ENCODE peak calls at places on chromosomes 1 and 21, in six cellular contexts. B is GM23338, C is EH, V is right cardiac atrium, M is T-cell, N is Right ventricle myocardium superior. F is an unnamed sample.

GRCh38 chr1:94872771-94873495 is 52.8 kb downstream of the SLC44A3 start:
- DNase-seq in B (no peak), C (peak; percentile 34), V (no peak), M (no peak), N (no peak), F (no peak)

GRCh38 chr1:101346419-101346818 is 109.6 kb downstream of the S1PR1 start:
- DNase-seq in C (no peak), M (no peak), N (no peak), V (no peak), B (no peak), F (no peak)

GRCh38 chr1:97114842-97115241 is 393.3 kb downstream of the PTBP2 start:
- DNase-seq in B (no peak), M (no peak), C (no peak), N (no peak), V (no peak), F (no peak)

GRCh38 chr1:29459551-29459945 is 223.2 kb downstream of the PTPRU start:
- DNase-seq in M (no peak), V (no peak), N (no peak), C (no peak), B (no peak), F (no peak)

GRCh38 chr1:227753999-227754764 is 18.9 kb downstream of the SNAP47 start:
- DNase-seq in M (no peak), N (peak; percentile 79), B (no peak), V (peak; percentile 86), C (peak; percentile 66), F (peak; percentile 71)

GRCh38 chr1:246773213-246773641 is 49.0 kb downstream of the SCCPDH start:
- DNase-seq in N (no peak), M (no peak), V (no peak), C (no peak), B (no peak), F (no peak)

GRCh38 chr1:89660086-89660946 is 27.4 kb downstream of the LRRC8C start:
- DNase-seq in N (no peak), M (no peak), V (no peak), B (no peak), C (peak; percentile 27), F (no peak)

GRCh38 chr1:155962599-155963211 is 15.6 kb downstream of the ARHGEF2 start:
- DNase-seq in C (peak; percentile 59), M (no peak), V (peak; percentile 90), N (peak; percentile 76), B (no peak), F (no peak)

GRCh38 chr21:17466166-17466565 is 46.7 kb upstream of the CXADR start:
- DNase-seq in N (no peak), V (no peak), B (no peak), C (peak; percentile 56), M (no peak), F (no peak)

GRCh38 chr1:13816016-13816760 is 116.2 kb downstream of the PRDM2 start:
- DNase-seq in M (no peak), C (no peak), V (no peak), B (no peak), N (no peak), F (no peak)

GRCh38 chr1:43558346-43558841 is 27.7 kb downstream of the PTPRF start:
- DNase-seq in B (peak; percentile 78), M (no peak), V (peak; percentile 67), C (peak; percentile 82), N (no peak), F (no peak)

GRCh38 chr1:205183676-205184335 is 27.7 kb downstream of the DSTYK start:
- DNase-seq in M (no peak), B (no peak), N (no peak), C (peak; percentile 35), V (no peak), F (no peak)

GRCh38 chr1:115230281-115230680 is 107.8 kb downstream of the NGF start:
- DNase-seq in C (peak; percentile 58), M (no peak), B (no peak), N (no peak), V (no peak), F (no peak)

GRCh38 chr1:17184822-17185484 is 20.0 kb upstream of the PADI1 start:
- DNase-seq in B (no peak), C (no peak), M (no peak), V (no peak), N (no peak), F (no peak)

GRCh38 chr21:36211660-36212512 is 55.3 kb downstream of the DOP1B start:
- DNase-seq in V (no peak), N (no peak), B (no peak), M (no peak), C (peak; percentile 93), F (no peak)

GRCh38 chr1:92563457-92564216 is 76.9 kb upstream of the GFI1 start:
- DNase-seq in N (no peak), M (no peak), B (no peak), V (no peak), C (no peak), F (no peak)

GRCh38 chr1:86339421-86339820 is 56.7 kb downstream of the ODF2L start:
- DNase-seq in V (no peak), C (no peak), N (peak; percentile 30), M (no peak), B (no peak), F (no peak)

GRCh38 chr1:204673909-204674701 is 11.4 kb downstream of the LRRN2 start:
- DNase-seq in C (no peak), V (no peak), N (no peak), B (peak; percentile 67), M (no peak), F (no peak)

GRCh38 chr1:20083178-20083944 is 13.4 kb downstream of the PLA2G5 start:
- DNase-seq in V (peak; percentile 75), B (no peak), M (no peak), N (peak; percentile 51), C (no peak), F (peak; percentile 39)

GRCh38 chr1:210366767-210367166 is 38.1 kb downstream of the HHAT start:
- DNase-seq in V (no peak), C (peak; percentile 39), N (no peak), M (no peak), B (peak; percentile 45), F (no peak)

GRCh38 chr1:221053889-221054288 is 174.6 kb downstream of the HLX start:
- DNase-seq in B (no peak), V (no peak), N (no peak), C (no peak), M (no peak), F (no peak)

GRCh38 chr21:17498586-17498985 is 14.3 kb upstream of the CXADR start:
- DNase-seq in V (no peak), N (no peak), B (no peak), C (no peak), M (no peak), F (no peak)

F was measured in left ventricle myocardium inferior.